ENCODE peak calls at places on chromosomes 3 and 15, in seven cellular contexts. One of them, this sample, is unnamed.

GRCh38 chr3:127565711-127566110 is 24.8 kb downstream of the TPRA1 start:
- DNase-seq in thyroid gland: peak; percentile 31
- DNase-seq in Peyer's patch: no peak
- DNase-seq in spleen: no peak
- DNase-seq in HCT116: no peak
- DNase-seq in ovary: no peak
- DNase-seq in adrenal gland: no peak
- DNase-seq in this sample: no peak

GRCh38 chr3:126293370-126294082 is 63.7 kb downstream of the KLF15 start:
- DNase-seq in spleen: no peak
- DNase-seq in ovary: no peak
- DNase-seq in HCT116: no peak
- DNase-seq in adrenal gland: no peak
- DNase-seq in Peyer's patch: no peak
- DNase-seq in thyroid gland: peak; percentile 53
- DNase-seq in this sample: no peak

GRCh38 chr3:193096076-193096475 is 144.9 kb upstream of the PLAAT1 start:
- DNase-seq in adrenal gland: no peak
- DNase-seq in HCT116: no peak
- DNase-seq in ovary: no peak
- DNase-seq in Peyer's patch: no peak
- DNase-seq in spleen: no peak
- DNase-seq in thyroid gland: peak; percentile 49
- DNase-seq in this sample: no peak

GRCh38 chr3:198081421-198081844 is 121.4 kb downstream of the LMLN start:
- DNase-seq in HCT116: no peak
- DNase-seq in spleen: peak; percentile 79
- DNase-seq in thyroid gland: no peak
- DNase-seq in ovary: no peak
- DNase-seq in adrenal gland: peak; percentile 13
- DNase-seq in Peyer's patch: no peak
- DNase-seq in this sample: no peak

GRCh38 chr15:72961326-72961725 is 90.9 kb upstream of the NEO1 start:
- DNase-seq in Peyer's patch: no peak
- DNase-seq in HCT116: no peak
- DNase-seq in spleen: no peak
- DNase-seq in ovary: no peak
- DNase-seq in adrenal gland: no peak
- DNase-seq in thyroid gland: no peak
- DNase-seq in this sample: no peak

GRCh38 chr15:82849556-82850241 is 40.3 kb downstream of the WHAMM start:
- DNase-seq in HCT116: peak; percentile 84
- DNase-seq in ovary: peak; percentile 73
- DNase-seq in adrenal gland: peak; percentile 94
- DNase-seq in thyroid gland: peak; percentile 92
- DNase-seq in spleen: peak; percentile 85
- DNase-seq in Peyer's patch: peak; percentile 33
- DNase-seq in this sample: peak; percentile 69

GRCh38 chr15:51114437-51115119 is 19.9 kb upstream of the TNFAIP8L3 start:
- DNase-seq in thyroid gland: no peak
- DNase-seq in spleen: no peak
- DNase-seq in ovary: no peak
- DNase-seq in HCT116: no peak
- DNase-seq in Peyer's patch: no peak
- DNase-seq in adrenal gland: no peak
- DNase-seq in this sample: no peak

GRCh38 chr3:104941785-104942184 is 424.9 kb upstream of the ALCAM start:
- DNase-seq in ovary: no peak
- DNase-seq in HCT116: no peak
- DNase-seq in spleen: no peak
- DNase-seq in thyroid gland: peak; percentile 41
- DNase-seq in Peyer's patch: no peak
- DNase-seq in adrenal gland: no peak
- DNase-seq in this sample: no peak

GRCh38 chr15:57554821-57555185 is 36.9 kb upstream of the MYZAP start:
- DNase-seq in spleen: no peak
- DNase-seq in Peyer's patch: no peak
- DNase-seq in thyroid gland: no peak
- DNase-seq in adrenal gland: no peak
- DNase-seq in ovary: peak; percentile 50
- DNase-seq in HCT116: no peak
- DNase-seq in this sample: no peak

GRCh38 chr3:187935623-187936156 is 190.4 kb upstream of the BCL6 start:
- DNase-seq in ovary: no peak
- DNase-seq in adrenal gland: no peak
- DNase-seq in HCT116: no peak
- DNase-seq in thyroid gland: no peak
- DNase-seq in Peyer's patch: peak; percentile 76
- DNase-seq in spleen: peak; percentile 88
- DNase-seq in this sample: no peak

GRCh38 chr3:127820221-127820870 is 2.0 kb downstream of the MGLL start:
- DNase-seq in adrenal gland: no peak
- DNase-seq in Peyer's patch: no peak
- DNase-seq in spleen: no peak
- DNase-seq in ovary: no peak
- DNase-seq in HCT116: no peak
- DNase-seq in thyroid gland: peak; percentile 6
- DNase-seq in this sample: no peak

GRCh38 chr3:188786424-188786823 is 385.3 kb upstream of the TPRG1 start:
- DNase-seq in HCT116: no peak
- DNase-seq in spleen: no peak
- DNase-seq in adrenal gland: no peak
- DNase-seq in ovary: no peak
- DNase-seq in Peyer's patch: no peak
- DNase-seq in thyroid gland: no peak
- DNase-seq in this sample: no peak

GRCh38 chr3:113890256-113890900 is 51.8 kb downstream of the GRAMD1C start:
- DNase-seq in adrenal gland: no peak
- DNase-seq in HCT116: no peak
- DNase-seq in spleen: no peak
- DNase-seq in thyroid gland: no peak
- DNase-seq in ovary: no peak
- DNase-seq in Peyer's patch: no peak
- DNase-seq in this sample: no peak

GRCh38 chr3:13497386-13497785 is 17.3 kb downstream of the HDAC11 start:
- DNase-seq in HCT116: no peak
- DNase-seq in spleen: peak; percentile 13
- DNase-seq in adrenal gland: no peak
- DNase-seq in thyroid gland: no peak
- DNase-seq in Peyer's patch: no peak
- DNase-seq in ovary: no peak
- DNase-seq in this sample: no peak

GRCh38 chr3:53045107-53045783 is 628 bp downstream of the SFMBT1 start:
- DNase-seq in Peyer's patch: peak; percentile 46
- DNase-seq in spleen: peak; percentile 92
- DNase-seq in HCT116: no peak
- DNase-seq in adrenal gland: peak; percentile 37
- DNase-seq in thyroid gland: peak; percentile 58
- DNase-seq in ovary: peak; percentile 75
- DNase-seq in this sample: no peak

GRCh38 chr3:124634210-124635168 is 95.8 kb upstream of the UMPS start:
- DNase-seq in ovary: no peak
- DNase-seq in thyroid gland: no peak
- DNase-seq in adrenal gland: no peak
- DNase-seq in HCT116: no peak
- DNase-seq in spleen: no peak
- DNase-seq in Peyer's patch: no peak
- DNase-seq in this sample: no peak

GRCh38 chr15:74850398-74850797 is 7.4 kb upstream of the ULK3 start:
- DNase-seq in HCT116: no peak
- DNase-seq in Peyer's patch: no peak
- DNase-seq in ovary: no peak
- DNase-seq in thyroid gland: no peak
- DNase-seq in adrenal gland: no peak
- DNase-seq in spleen: no peak
- DNase-seq in this sample: no peak

GRCh38 chr3:49566312-49566711 is 12.0 kb downstream of the BSN start:
- DNase-seq in adrenal gland: no peak
- DNase-seq in spleen: no peak
- DNase-seq in Peyer's patch: no peak
- DNase-seq in HCT116: peak; percentile 16
- DNase-seq in thyroid gland: no peak
- DNase-seq in ovary: no peak
- DNase-seq in this sample: no peak

GRCh38 chr3:127252446-127252845 is 35.4 kb downstream of the PRR20G start:
- DNase-seq in ovary: no peak
- DNase-seq in thyroid gland: no peak
- DNase-seq in HCT116: no peak
- DNase-seq in adrenal gland: no peak
- DNase-seq in Peyer's patch: no peak
- DNase-seq in spleen: no peak
- DNase-seq in this sample: no peak

GRCh38 chr15:87752250-87752951 is 504.1 kb downstream of the NTRK3 start:
- DNase-seq in ovary: no peak
- DNase-seq in spleen: no peak
- DNase-seq in Peyer's patch: no peak
- DNase-seq in thyroid gland: no peak
- DNase-seq in adrenal gland: no peak
- DNase-seq in HCT116: no peak
- DNase-seq in this sample: no peak
- TF ChIP-seq POLR2A in ovary: no peak
- TF ChIP-seq POLR2A in spleen: no peak
- TF ChIP-seq POLR2A in Peyer's patch: no peak
- TF ChIP-seq POLR2A in thyroid gland: no peak
- TF ChIP-seq POLR2A in adrenal gland: no peak
- TF ChIP-seq POLR2A in HCT116: no peak
- TF ChIP-seq POLR2A in this sample: no peak

DNA sequence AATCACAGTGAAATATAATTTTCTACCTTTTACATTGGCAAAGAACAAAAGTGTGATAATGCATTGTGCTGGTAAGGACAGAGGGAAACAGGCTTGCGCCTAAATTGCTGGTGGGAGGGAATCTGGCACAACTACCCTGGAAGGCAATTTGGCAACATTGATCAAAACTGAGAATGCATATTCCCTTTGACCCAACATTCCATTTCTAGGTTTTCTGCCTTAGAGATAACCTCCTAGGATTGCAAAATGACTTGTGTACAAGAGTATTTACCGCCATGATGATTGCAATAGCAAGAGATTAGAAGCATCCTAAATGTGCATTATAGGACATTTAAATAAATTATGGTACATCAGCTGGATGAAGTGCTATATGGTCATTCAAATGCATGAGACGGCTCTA is 249.6 kb upstream of the TLE3 start:
- DNase-seq in Peyer's patch: no peak
- DNase-seq in spleen: no peak
- DNase-seq in HCT116: no peak
- DNase-seq in ovary: no peak
- DNase-seq in adrenal gland: no peak
- DNase-seq in thyroid gland: no peak
- DNase-seq in this sample: no peak
- H3K4me3 ChIP-seq in Peyer's patch: no peak overlapping the region
- H3K4me3 ChIP-seq in spleen: no peak overlapping the region
- H3K4me3 ChIP-seq in HCT116: no peak overlapping the region
- H3K4me3 ChIP-seq in ovary: no peak overlapping the region
- H3K4me3 ChIP-seq in adrenal gland: no peak overlapping the region
- H3K4me3 ChIP-seq in thyroid gland: no peak overlapping the region
- H3K4me3 ChIP-seq in this sample: no peak overlapping the region

GRCh38 chr3:45343947-45344346 is 44.4 kb upstream of the LARS2 start:
- DNase-seq in thyroid gland: no peak
- DNase-seq in adrenal gland: no peak
- DNase-seq in Peyer's patch: no peak
- DNase-seq in ovary: no peak
- DNase-seq in HCT116: peak; percentile 23
- DNase-seq in spleen: no peak
- DNase-seq in this sample: no peak
- TF ChIP-seq CTCF in thyroid gland: no peak
- TF ChIP-seq CTCF in adrenal gland: no peak
- TF ChIP-seq CTCF in Peyer's patch: no peak
- TF ChIP-seq CTCF in ovary: no peak
- TF ChIP-seq CTCF in HCT116: no peak
- TF ChIP-seq CTCF in spleen: no peak
- TF ChIP-seq CTCF in this sample: no peak

DNA sequence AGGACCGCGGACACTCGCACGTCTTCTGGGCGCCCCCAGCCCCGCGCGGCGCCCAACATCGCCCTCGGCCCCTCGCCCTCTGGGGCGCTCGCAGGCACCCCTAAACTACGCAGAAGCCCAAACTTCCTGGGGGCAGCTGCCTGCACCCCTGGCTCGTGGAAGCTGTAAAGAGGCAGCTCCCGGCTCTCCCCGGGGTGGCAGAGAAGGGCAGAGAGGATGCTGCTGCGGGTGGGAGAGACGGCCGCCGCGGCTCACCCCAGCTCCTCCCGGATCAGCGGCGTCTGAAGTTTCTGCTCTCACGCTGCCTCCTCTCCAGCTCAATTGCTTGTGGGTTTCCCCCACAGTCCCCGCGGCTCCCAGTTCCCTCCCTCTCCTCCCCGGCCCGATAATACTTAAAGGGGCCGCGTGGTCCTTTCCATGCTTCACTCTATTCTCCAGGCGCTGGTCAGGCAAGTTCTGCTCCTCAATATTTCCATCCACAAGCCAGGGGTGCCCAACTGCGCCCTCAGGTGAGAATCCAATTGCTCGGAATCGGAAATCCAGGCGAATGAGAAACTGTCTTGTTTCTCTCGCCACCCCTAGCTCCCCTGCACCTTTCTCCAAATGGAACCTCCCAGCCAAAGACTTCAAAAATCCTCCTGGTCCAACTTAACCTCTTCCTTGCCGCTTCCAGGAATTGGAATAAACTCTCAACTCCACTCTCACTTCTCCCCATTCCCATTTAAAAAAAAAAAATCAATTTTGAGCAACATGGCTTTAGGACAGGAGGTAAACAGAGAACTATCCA is 748.5 kb downstream of the ROBO1 start:
- DNase-seq in thyroid gland: peak; percentile 86
- DNase-seq in adrenal gland: peak; percentile 90
- DNase-seq in ovary: peak; percentile 84
- DNase-seq in HCT116: no peak
- DNase-seq in Peyer's patch: peak; percentile 35
- DNase-seq in spleen: peak; percentile 80
- DNase-seq in this sample: peak; percentile 78
- TF ChIP-seq POLR2A in thyroid gland: no peak
- TF ChIP-seq POLR2A in adrenal gland: peak; percentile 58
- TF ChIP-seq POLR2A in ovary: peak; percentile 45
- TF ChIP-seq POLR2A in HCT116: no peak
- TF ChIP-seq POLR2A in Peyer's patch: peak; percentile 22
- TF ChIP-seq POLR2A in spleen: no peak
- TF ChIP-seq POLR2A in this sample: no peak